ENCODE peak calls at places on chromosomes 7 and 10, in four cellular contexts. P, S, E and J are unnamed samples.

GRCh38 chr7:83827036-83827435 is 178.1 kb upstream of the SEMA3E start:
- DNase-seq in S (no peak), P (no peak), E (no peak), J (no peak)

GRCh38 chr10:131058799-131059198 is 252.7 kb downstream of the TCERG1L start:
- DNase-seq in P (no peak), E (no peak), S (no peak), J (no peak)

GRCh38 chr10:11110499-11110898 is 92.8 kb downstream of the CELF2 start:
- DNase-seq in S (no peak), E (no peak), P (no peak), J (no peak)

GRCh38 chr10:97508342-97508741 is 9.6 kb downstream of the UBTD1 start:
- DNase-seq in P (no peak), S (peak), E (no peak), J (no peak)

GRCh38 chr10:49539320-49539885 is 482 bp upstream of the ERCC6 start:
- DNase-seq in P (peak), S (peak), E (no peak), J (no peak)

GRCh38 chr7:75945297-75946168 is 30.6 kb downstream of the POR start:
- DNase-seq in E (no peak), P (no peak), S (peak), J (no peak)

GRCh38 chr10:132493756-132494290 is 43.8 kb upstream of the INPP5A start:
- DNase-seq in S (no peak), E (no peak), P (peak), J (no peak)

GRCh38 chr7:39085590-39086049 is 107.9 kb downstream of the POU6F2 start:
- DNase-seq in S (no peak), E (no peak), P (no peak), J (no peak)

GRCh38 chr7:19307554-19307953 is 162.3 kb upstream of the FERD3L start:
- DNase-seq in P (no peak), S (no peak), E (no peak), J (no peak)

GRCh38 chr10:71320592-71320991 is 1.5 kb downstream of the SLC29A3 start:
- DNase-seq in S (no peak), E (no peak), P (no peak), J (no peak)

GRCh38 chr10:131049051-131049450 is 262.5 kb downstream of the TCERG1L start:
- DNase-seq in S (no peak), E (no peak), P (no peak), J (no peak)

GRCh38 chr10:6598679-6599078 is 18.6 kb upstream of the PRKCQ start:
- DNase-seq in S (no peak), P (no peak), E (no peak), J (no peak)

GRCh38 chr7:20647908-20648776 is 32.7 kb downstream of the ABCB5 start:
- DNase-seq in E (no peak), S (no peak), P (no peak), J (no peak)

GRCh38 chr10:71070741-71071140 is 141.6 kb upstream of the UNC5B start:
- DNase-seq in P (no peak), S (no peak), E (no peak), J (no peak)

GRCh38 chr7:12737836-12738235 is 50.4 kb downstream of the ARL4A start:
- DNase-seq in S (no peak), P (no peak), E (no peak), J (no peak)

GRCh38 chr7:47358944-47359588 is 222.8 kb downstream of the TNS3 start:
- DNase-seq in E (no peak), S (no peak), P (no peak), J (no peak)

GRCh38 chr10:69572159-69573055 is 815 bp downstream of the NEUROG3 start:
- DNase-seq in P (no peak), E (no peak), S (no peak), J (no peak)

GRCh38 chr10:102419561-102420442 is 834 bp upstream of the FBXL15 start:
- DNase-seq in E (no peak), P (no peak), S (no peak), J (peak)